ENCODE peak calls at places on chromosomes 1 and 21, in ten cellular contexts. D, G, A, P, J, H, M, L, E and I are unnamed samples.

GRCh38 chr1:183331095-183331742 is 87.0 kb downstream of the NMNAT2 start:
- DNase-seq in H (no peak), D (no peak), M (no peak), A (no peak), L (no peak), J (peak; percentile 26), P (no peak), E (no peak), G (no peak), I (no peak)

GRCh38 chr1:35379317-35380000 is 111.0 kb downstream of the ZMYM4 start:
- DNase-seq in M (no peak), E (no peak), P (no peak), L (no peak), A (no peak), D (no peak), H (no peak), J (no peak), G (no peak), I (no peak)

GRCh38 chr1:228039986-228040385 is 33.2 kb downstream of the WNT3A start:
- DNase-seq in H (no peak), D (no peak), E (no peak), A (no peak), G (no peak), L (no peak), P (no peak), J (no peak), M (no peak), I (no peak)

GRCh38 chr1:27967884-27968466 is 8.2 kb downstream of the XKR8 start:
- DNase-seq in M (no peak), E (no peak), A (no peak), H (no peak), J (no peak), L (peak; percentile 16), G (no peak), P (no peak), D (no peak), I (no peak)

GRCh38 chr1:60277269-60277668 is 203.7 kb upstream of the C1orf87 start:
- DNase-seq in E (no peak), D (no peak), P (no peak), L (no peak), G (peak; percentile 98), M (no peak), J (no peak), H (no peak), A (no peak), I (no peak)

GRCh38 chr21:25214676-25215075 is 392.6 kb downstream of the MRPL39 start:
- DNase-seq in D (no peak), P (no peak), A (no peak), M (no peak), J (no peak), G (no peak), H (no peak), E (no peak), L (no peak), I (no peak)

GRCh38 chr1:178310685-178311105 is 186.1 kb downstream of the CLEC20A start:
- DNase-seq in G (no peak), D (no peak), E (peak; percentile 52), J (peak; percentile 69), A (no peak), M (no peak), P (no peak), H (peak; percentile 83), L (no peak), I (peak; percentile 59)

GRCh38 chr1:180248176-180248575 is 18.1 kb downstream of the LHX4 start:
- DNase-seq in J (no peak), G (no peak), P (no peak), A (no peak), D (no peak), H (no peak), M (no peak), E (no peak), L (no peak), I (no peak)

GRCh38 chr1:219143735-219144134 is 29.9 kb upstream of the LYPLAL1 start:
- DNase-seq in D (no peak), E (no peak), H (no peak), M (no peak), J (no peak), L (no peak), P (no peak), G (no peak), A (no peak), I (no peak)

GRCh38 chr1:202343652-202344349 is 2.1 kb upstream of the UBE2T start:
- DNase-seq in J (peak; percentile 67), M (no peak), D (no peak), G (peak; percentile 63), E (no peak), P (no peak), A (no peak), H (peak; percentile 31), L (no peak), I (no peak)

GRCh38 chr1:98066911-98067310 is 146.1 kb upstream of the DPYD start:
- DNase-seq in D (no peak), A (no peak), G (no peak), J (no peak), L (no peak), H (no peak), E (no peak), M (no peak), P (no peak), I (no peak)

GRCh38 chr1:178143730-178144343 is 49.9 kb downstream of the RASAL2 start:
- DNase-seq in J (no peak), P (no peak), M (no peak), G (no peak), H (no peak), E (no peak), D (no peak), A (no peak), L (no peak), I (no peak)

GRCh38 chr1:162151900-162152829 is 82.7 kb downstream of the NOS1AP start:
- DNase-seq in H (no peak), A (peak; percentile 1), P (no peak), D (no peak), J (peak; percentile 5), M (no peak), E (peak; percentile 56), G (no peak), L (no peak), I (no peak)